ENCODE peak calls at places on chromosomes 6 and 20, in five cellular contexts. I, E, O, M and N are unnamed samples.

GRCh38 chr20:60102665-60103210 is 144.5 kb downstream of the CDH26 start:
- DNase-seq in M (no peak), I (no peak), E (no peak), O (no peak), N (no peak)

GRCh38 chr20:47126709-47127108 is 229.8 kb downstream of the ZMYND8 start:
- DNase-seq in O (no peak), E (peak), I (no peak), M (no peak), N (no peak)

GRCh38 chr6:38638941-38639497 is 710 bp downstream of the BTBD9 start:
- DNase-seq in M (peak), O (peak), E (peak), I (no peak), N (peak)

GRCh38 chr6:134240664-134241431 is 77.1 kb downstream of the SGK1 start:
- DNase-seq in O (no peak), M (peak), E (no peak), I (no peak), N (no peak)

GRCh38 chr20:47418061-47418616 is 61.6 kb upstream of the ZMYND8 start:
- DNase-seq in E (no peak), O (no peak), M (no peak), I (no peak), N (no peak)

GRCh38 chr20:3924304-3925112 is 35.3 kb downstream of the PANK2 start:
- DNase-seq in E (no peak), O (no peak), M (no peak), I (no peak), N (no peak)

GRCh38 chr6:11938285-11938890 is 73.7 kb upstream of the HIVEP1 start:
- DNase-seq in O (no peak), M (no peak), E (no peak), I (no peak), N (peak)

GRCh38 chr6:51495016-51495805 is 592.2 kb downstream of the PKHD1 start:
- DNase-seq in O (no peak), M (no peak), I (no peak), E (no peak), N (no peak)

GRCh38 chr6:34528996-34529664 is 27.0 kb downstream of the SPDEF start:
- DNase-seq in O (no peak), M (no peak), E (no peak), I (no peak), N (no peak)

GRCh38 chr20:6976535-6976934 is 209.0 kb downstream of the BMP2 start:
- DNase-seq in I (no peak), M (no peak), O (no peak), E (no peak), N (no peak)

GRCh38 chr6:4176907-4177306 is 41.5 kb upstream of the ECI2 start:
- DNase-seq in I (no peak), M (no peak), E (no peak), O (no peak), N (no peak)

GRCh38 chr6:3809515-3809891 is 39.7 kb upstream of the FAM50B start:
- DNase-seq in I (no peak), E (no peak), M (no peak), O (no peak), N (no peak)

GRCh38 chr6:52933778-52934177 is 24.3 kb upstream of the GSTA3 start:
- DNase-seq in O (no peak), M (no peak), I (no peak), E (no peak), N (no peak)

GRCh38 chr6:158207452-158207788 is 39.3 kb downstream of the GTF2H5 start:
- DNase-seq in E (peak), I (no peak), M (no peak), O (peak), N (peak)